ENCODE peak calls at places on chromosomes 13 and 19, in ten cellular contexts. I, T, X, G, U, K, Z, F, W and R are unnamed samples.

GRCh38 chr19:30304540-30304939 is 67.6 kb upstream of the ZNF536 start:
- DNase-seq in T (no peak), I (no peak), Z (no peak), X (no peak), W (no peak), K (no peak), U (no peak), G (no peak), F (no peak), R (no peak)

GRCh38 chr19:38478273-38478971 is 44.9 kb downstream of the RYR1 start:
- DNase-seq in Z (peak; percentile 68), I (no peak), T (no peak), K (no peak), G (no peak), W (no peak), F (no peak), U (peak; percentile 35), X (peak; percentile 64), R (no peak)

GRCh38 chr19:56094449-56094848 is 26.6 kb downstream of the ZNF787 start:
- DNase-seq in I (no peak), G (no peak), K (no peak), X (no peak), W (no peak), F (no peak), T (no peak), Z (no peak), U (no peak), R (no peak)

GRCh38 chr19:31284621-31285020 is 64.6 kb downstream of the TSHZ3 start:
- DNase-seq in T (no peak), Z (no peak), U (no peak), W (no peak), F (no peak), X (no peak), G (no peak), K (no peak), I (no peak), R (no peak)

GRCh38 chr19:35090795-35091214 is 24.8 kb upstream of the FXYD3 start:
- DNase-seq in G (no peak), W (no peak), F (no peak), I (no peak), X (no peak), K (no peak), T (peak; percentile 61), Z (no peak), U (no peak), R (no peak)

GRCh38 chr13:85997587-85997986 is 198.4 kb upstream of the SLITRK6 start:
- DNase-seq in G (no peak), F (no peak), Z (no peak), W (no peak), X (no peak), I (no peak), T (no peak), K (no peak), U (no peak), R (no peak)

GRCh38 chr13:29538625-29538976 is 56.9 kb downstream of the SLC7A1 start:
- DNase-seq in W (no peak), K (no peak), G (no peak), Z (no peak), X (no peak), U (no peak), I (no peak), F (no peak), T (no peak), R (no peak)

GRCh38 chr13:38763446-38764381 is 76.8 kb downstream of the FREM2 start:
- DNase-seq in T (no peak), U (no peak), K (no peak), F (no peak), Z (peak; percentile 24), I (no peak), X (peak; percentile 36), W (peak; percentile 26), G (no peak), R (no peak)

GRCh38 chr19:40762754-40763153 is 11.8 kb downstream of the SNRPA start:
- DNase-seq in Z (no peak), I (no peak), T (no peak), F (no peak), G (no peak), K (no peak), U (no peak), X (no peak), W (no peak), R (no peak)

GRCh38 chr13:38657191-38657590 is 29.7 kb upstream of the FREM2 start:
- DNase-seq in U (no peak), Z (no peak), I (no peak), W (no peak), F (no peak), K (no peak), T (no peak), X (no peak), G (no peak), R (no peak)

GRCh38 chr19:15829786-15830185 is 14.3 kb upstream of the OR10H1 start:
- DNase-seq in U (no peak), T (no peak), W (no peak), I (no peak), K (no peak), G (no peak), F (no peak), X (no peak), Z (no peak), R (no peak)

GRCh38 chr19:15828121-15828620 is 12.7 kb upstream of the OR10H1 start:
- DNase-seq in G (no peak), U (no peak), I (no peak), T (no peak), W (no peak), Z (peak; percentile 74), F (no peak), K (no peak), X (no peak), R (no peak)

GRCh38 chr19:15820646-15821045 is 5.2 kb upstream of the OR10H1 start:
- DNase-seq in T (no peak), Z (no peak), X (no peak), F (no peak), U (no peak), K (no peak), W (no peak), I (no peak), G (no peak), R (no peak)

GRCh38 chr19:15829277-15829770 is 13.9 kb upstream of the OR10H1 start:
- DNase-seq in G (no peak), Z (no peak), U (no peak), F (no peak), K (no peak), I (no peak), W (no peak), X (no peak), T (no peak), R (no peak)

DNA sequence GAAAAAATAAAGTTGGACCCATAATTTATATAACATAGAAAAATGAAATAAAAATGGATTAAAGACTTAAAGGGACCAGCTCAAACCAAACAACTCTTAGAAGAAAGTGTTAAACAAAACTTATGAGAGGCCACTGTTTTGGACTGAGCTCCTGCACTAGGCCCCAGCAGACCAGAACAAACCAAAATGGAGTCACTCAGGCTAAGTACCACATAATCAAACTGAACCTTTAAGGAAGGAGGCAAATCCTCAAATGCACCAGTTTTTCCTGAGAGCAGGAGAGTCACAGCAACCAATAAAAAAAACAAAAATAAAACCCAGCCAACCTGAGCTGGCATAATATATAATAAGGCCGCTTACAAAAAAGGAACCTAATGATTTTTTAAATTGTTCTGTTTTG is 10.3 kb upstream of the OR10H1 start:
- DNase-seq in G (no peak), I (no peak), W (no peak), X (no peak), F (no peak), U (no peak), T (no peak), Z (no peak), K (no peak), R (no peak)
- H3K9me3 ChIP-seq in G (no peaks in the 10 kb centered on the region), I (no peaks in the 10 kb centered on the region), W (no peaks in the 10 kb centered on the region), X (no peaks in the 10 kb centered on the region), F (no peaks in the 10 kb centered on the region), U (no peaks in the 10 kb centered on the region), T (no peaks in the 10 kb centered on the region), Z (no peaks in the 10 kb centered on the region), K (no peaks in the 10 kb centered on the region), R (no peaks in the 10 kb centered on the region)

GRCh38 chr19:8566855-8567254 is 10.4 kb downstream of the MYO1F start:
- DNase-seq in F (no peak), I (no peak), K (no peak), G (no peak), Z (no peak), W (no peak), T (no peak), U (no peak), X (no peak), R (no peak)
- H3K4me1 ChIP-seq in F (no peaks in the 10 kb centered on the region), I (no peaks in the 10 kb centered on the region), K (peaks cover 100% of the 10 kb centered on the region), G (no peaks in the 10 kb centered on the region), Z (peaks cover 22% of the 10 kb centered on the region), W (peaks cover 33% of the 10 kb centered on the region), T (no peaks in the 10 kb centered on the region), U (peaks cover 8% of the 10 kb centered on the region), X (peaks cover 4% of the 10 kb centered on the region), R (peaks cover 20% of the 10 kb centered on the region)

GRCh38 chr19:309206-309565 is 18.0 kb upstream of the PLPP2 start:
- DNase-seq in Z (no peak), G (no peak), X (peak; percentile 32), I (no peak), F (no peak), U (no peak), T (peak; percentile 24), W (no peak), K (peak; percentile 62), R (no peak)

GRCh38 chr19:310141-310651 is 19.0 kb upstream of the PLPP2 start:
- DNase-seq in F (peak; percentile 59), I (no peak), U (no peak), T (peak; percentile 21), K (peak; percentile 57), X (peak; percentile 37), G (no peak), Z (no peak), W (no peak), R (no peak)

GRCh38 chr19:308471-309205 is 17.4 kb upstream of the PLPP2 start:
- DNase-seq in U (no peak), W (no peak), I (no peak), G (no peak), T (peak; percentile 8), Z (no peak), K (peak; percentile 68), F (no peak), X (peak; percentile 33), R (no peak)

GRCh38 chr19:311813-312261 is 20.6 kb upstream of the PLPP2 start:
- DNase-seq in Z (no peak), F (no peak), K (peak; percentile 74), U (no peak), T (peak; percentile 18), G (no peak), I (no peak), X (no peak), W (no peak), R (no peak)

GRCh38 chr19:310781-311496 is 19.7 kb upstream of the PLPP2 start:
- DNase-seq in W (no peak), Z (no peak), T (peak; percentile 18), X (peak; percentile 15), F (no peak), U (no peak), G (no peak), K (peak; percentile 77), I (no peak), R (no peak)
- TF ChIP-seq POLR2AphosphoS5 in W (no peak), Z (no peak), T (no peak), X (no peak), F (no peak), U (no peak), G (no peak), K (peak; percentile 24), I (no peak), R (no peak)

DNA sequence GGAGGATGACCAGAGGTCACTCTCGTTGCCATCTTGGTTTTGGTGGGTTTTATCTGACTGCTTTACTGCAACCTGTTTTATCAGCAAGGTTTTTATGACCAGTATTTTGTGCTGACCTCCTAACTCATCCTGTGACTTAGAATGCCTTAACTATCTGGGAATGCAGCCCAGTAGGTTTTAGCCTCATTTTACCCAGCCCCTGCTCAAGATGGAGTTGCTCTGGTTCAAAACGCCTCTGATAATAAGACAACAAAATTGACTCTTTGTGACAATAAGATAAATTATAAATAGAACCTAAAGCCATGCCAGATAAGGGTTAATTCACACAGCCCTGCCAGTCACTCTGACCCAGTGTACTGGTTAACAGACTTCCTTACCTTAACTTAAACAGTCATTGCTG is 267.7 kb upstream of the MAB21L1 start:
- DNase-seq in U (no peak), I (peak; percentile 18), T (no peak), X (no peak), K (no peak), F (no peak), G (no peak), Z (no peak), W (no peak), R (no peak)
- H3K9me3 ChIP-seq in U (no peaks in the 10 kb centered on the region), I (no peaks in the 10 kb centered on the region), T (no peaks in the 10 kb centered on the region), X (no peaks in the 10 kb centered on the region), K (no peaks in the 10 kb centered on the region), F (no peaks in the 10 kb centered on the region), G (no peaks in the 10 kb centered on the region), Z (no peaks in the 10 kb centered on the region), W (no peaks in the 10 kb centered on the region), R (no peaks in the 10 kb centered on the region)